ENCODE peak calls at places on chromosomes 1 and 21, in four cellular contexts. One of them, this sample, is unnamed.

GRCh38 chr1:30801826-30802198 is 44.2 kb upstream of the LAPTM5 start:
- DNase-seq in fibroblast of the aortic adventitia: peak
- DNase-seq in HFF-Myc: no peak
- DNase-seq in uterus: peak
- DNase-seq in this sample: peak

GRCh38 chr1:198657550-198658064 is 18.8 kb downstream of the PTPRC start:
- DNase-seq in fibroblast of the aortic adventitia: peak
- DNase-seq in HFF-Myc: peak
- DNase-seq in uterus: no peak
- DNase-seq in this sample: no peak

GRCh38 chr1:32040711-32041110 is 27.0 kb downstream of the KHDRBS1 start:
- DNase-seq in fibroblast of the aortic adventitia: no peak
- DNase-seq in HFF-Myc: no peak
- DNase-seq in uterus: no peak
- DNase-seq in this sample: no peak

GRCh38 chr1:37793773-37794371 is at the start of gene MANEAL:
- DNase-seq in fibroblast of the aortic adventitia: peak
- DNase-seq in HFF-Myc: no peak
- DNase-seq in uterus: no peak
- DNase-seq in this sample: peak

GRCh38 chr1:54812801-54813478 is 11.8 kb upstream of the TTC22 start:
- DNase-seq in fibroblast of the aortic adventitia: no peak
- DNase-seq in HFF-Myc: no peak
- DNase-seq in uterus: no peak
- DNase-seq in this sample: no peak

GRCh38 chr1:184050631-184051030 is 899 bp upstream of the TSEN15 start:
- DNase-seq in fibroblast of the aortic adventitia: peak
- DNase-seq in HFF-Myc: no peak
- DNase-seq in uterus: no peak
- DNase-seq in this sample: no peak

GRCh38 chr1:203507227-203507626 is 13.3 kb downstream of the OPTC start:
- DNase-seq in fibroblast of the aortic adventitia: peak
- DNase-seq in HFF-Myc: no peak
- DNase-seq in uterus: peak
- DNase-seq in this sample: no peak

GRCh38 chr21:27152996-27153395 is 186.1 kb upstream of the ADAMTS5 start:
- DNase-seq in fibroblast of the aortic adventitia: no peak
- DNase-seq in HFF-Myc: no peak
- DNase-seq in uterus: no peak
- DNase-seq in this sample: no peak

GRCh38 chr1:117572546-117572945 is 33.3 kb upstream of the TENT5C start:
- DNase-seq in fibroblast of the aortic adventitia: no peak
- DNase-seq in HFF-Myc: no peak
- DNase-seq in uterus: peak
- DNase-seq in this sample: no peak

GRCh38 chr1:233097546-233098254 is 147.3 kb downstream of the NTPCR start:
- DNase-seq in fibroblast of the aortic adventitia: peak
- DNase-seq in HFF-Myc: no peak
- DNase-seq in uterus: no peak
- DNase-seq in this sample: no peak

GRCh38 chr21:38086580-38086979 is 170.2 kb upstream of the KCNJ15 start:
- DNase-seq in fibroblast of the aortic adventitia: no peak
- DNase-seq in HFF-Myc: no peak
- DNase-seq in uterus: no peak
- DNase-seq in this sample: no peak

GRCh38 chr1:155320661-155321576 is at the start of gene RUSC1:
- DNase-seq in fibroblast of the aortic adventitia: peak
- DNase-seq in HFF-Myc: no peak
- DNase-seq in uterus: peak
- DNase-seq in this sample: peak

GRCh38 chr1:10671551-10672375 is 124.7 kb downstream of the CASZ1 start:
- DNase-seq in fibroblast of the aortic adventitia: no peak
- DNase-seq in HFF-Myc: no peak
- DNase-seq in uterus: no peak
- DNase-seq in this sample: no peak

GRCh38 chr1:161779393-161779792 is 13.3 kb downstream of the ATF6 start:
- DNase-seq in fibroblast of the aortic adventitia: no peak
- DNase-seq in HFF-Myc: no peak
- DNase-seq in uterus: no peak
- DNase-seq in this sample: no peak

GRCh38 chr21:46142581-46143473 is 12.6 kb downstream of the FTCD start:
- DNase-seq in fibroblast of the aortic adventitia: no peak
- DNase-seq in HFF-Myc: no peak
- DNase-seq in uterus: peak
- DNase-seq in this sample: peak

GRCh38 chr1:9331558-9332346 is 39.1 kb downstream of the SPSB1 start:
- DNase-seq in fibroblast of the aortic adventitia: no peak
- DNase-seq in HFF-Myc: no peak
- DNase-seq in uterus: no peak
- DNase-seq in this sample: no peak

GRCh38 chr1:210618379-210618778 is 289.7 kb downstream of the HHAT start:
- DNase-seq in fibroblast of the aortic adventitia: no peak
- DNase-seq in HFF-Myc: no peak
- DNase-seq in uterus: no peak
- DNase-seq in this sample: no peak

GRCh38 chr21:42747267-42747701 is 93.9 kb downstream of the PDE9A start:
- DNase-seq in fibroblast of the aortic adventitia: no peak
- DNase-seq in HFF-Myc: no peak
- DNase-seq in uterus: no peak
- DNase-seq in this sample: no peak

GRCh38 chr21:37363936-37364335 is 2.6 kb upstream of the DYRK1A start:
- DNase-seq in fibroblast of the aortic adventitia: no peak
- DNase-seq in HFF-Myc: no peak
- DNase-seq in uterus: no peak
- DNase-seq in this sample: no peak

GRCh38 chr21:46667191-46667734 is 31.8 kb downstream of the PRMT2 start:
- DNase-seq in fibroblast of the aortic adventitia: peak
- DNase-seq in HFF-Myc: no peak
- DNase-seq in uterus: no peak
- DNase-seq in this sample: peak

DNA sequence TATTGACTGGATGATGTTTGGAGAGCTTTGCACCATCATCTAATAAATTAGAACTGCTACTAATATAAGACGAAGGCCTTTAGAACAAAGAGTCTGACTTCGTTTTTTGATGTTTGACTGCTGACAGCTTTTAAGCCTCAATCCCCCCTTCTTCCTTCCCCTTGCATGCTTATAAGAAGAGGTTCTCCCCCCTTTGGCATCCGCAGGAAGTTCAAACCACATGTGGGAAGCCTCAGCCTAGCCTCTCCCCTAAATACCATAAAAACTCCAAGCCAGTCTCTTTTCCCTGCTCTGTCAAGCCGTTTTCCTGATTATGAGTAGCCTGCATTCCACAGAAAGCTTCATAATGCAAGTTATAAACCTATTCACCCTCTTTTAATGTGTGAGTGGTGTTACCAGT is 717.3 kb downstream of the RWDD3 start:
- DNase-seq in fibroblast of the aortic adventitia: no peak
- DNase-seq in HFF-Myc: no peak
- DNase-seq in uterus: no peak
- DNase-seq in this sample: no peak
- H3K4me3 ChIP-seq in fibroblast of the aortic adventitia: no peak
- H3K4me3 ChIP-seq in HFF-Myc: no peak
- H3K4me3 ChIP-seq in uterus: no peak
- H3K4me3 ChIP-seq in this sample: no peak

GRCh38 chr1:47211796-47212269 is 20.2 kb downstream of the TAL1 start:
- DNase-seq in fibroblast of the aortic adventitia: no peak
- DNase-seq in HFF-Myc: no peak
- DNase-seq in uterus: no peak
- DNase-seq in this sample: no peak
- H3K4me3 ChIP-seq in fibroblast of the aortic adventitia: no peak
- H3K4me3 ChIP-seq in HFF-Myc: no peak
- H3K4me3 ChIP-seq in uterus: no peak
- H3K4me3 ChIP-seq in this sample: no peak

GRCh38 chr21:45033791-45034555 is 40.4 kb upstream of the ADARB1 start:
- DNase-seq in fibroblast of the aortic adventitia: peak
- DNase-seq in HFF-Myc: no peak
- DNase-seq in uterus: peak
- DNase-seq in this sample: peak
- H3K4me3 ChIP-seq in fibroblast of the aortic adventitia: peak
- H3K4me3 ChIP-seq in HFF-Myc: no peak
- H3K4me3 ChIP-seq in uterus: no peak
- H3K4me3 ChIP-seq in this sample: no peak

GRCh38 chr1:147225193-147225730 is at the start of gene FMO5:
- DNase-seq in fibroblast of the aortic adventitia: peak
- DNase-seq in HFF-Myc: peak
- DNase-seq in uterus: peak
- DNase-seq in this sample: no peak

GRCh38 chr1:147223740-147224615 is 1.2 kb downstream of the FMO5 start:
- DNase-seq in fibroblast of the aortic adventitia: no peak
- DNase-seq in HFF-Myc: no peak
- DNase-seq in uterus: no peak
- DNase-seq in this sample: no peak
- H3K4me3 ChIP-seq in fibroblast of the aortic adventitia: no peak
- H3K4me3 ChIP-seq in HFF-Myc: no peak
- H3K4me3 ChIP-seq in uterus: no peak
- H3K4me3 ChIP-seq in this sample: no peak

GRCh38 chr1:247562169-247562568 is 13.2 kb downstream of the GCSAML start:
- DNase-seq in fibroblast of the aortic adventitia: no peak
- DNase-seq in HFF-Myc: no peak
- DNase-seq in uterus: no peak
- DNase-seq in this sample: no peak
- H3K4me3 ChIP-seq in fibroblast of the aortic adventitia: no peak
- H3K4me3 ChIP-seq in HFF-Myc: no peak
- H3K4me3 ChIP-seq in uterus: no peak
- H3K4me3 ChIP-seq in this sample: no peak

DNA sequence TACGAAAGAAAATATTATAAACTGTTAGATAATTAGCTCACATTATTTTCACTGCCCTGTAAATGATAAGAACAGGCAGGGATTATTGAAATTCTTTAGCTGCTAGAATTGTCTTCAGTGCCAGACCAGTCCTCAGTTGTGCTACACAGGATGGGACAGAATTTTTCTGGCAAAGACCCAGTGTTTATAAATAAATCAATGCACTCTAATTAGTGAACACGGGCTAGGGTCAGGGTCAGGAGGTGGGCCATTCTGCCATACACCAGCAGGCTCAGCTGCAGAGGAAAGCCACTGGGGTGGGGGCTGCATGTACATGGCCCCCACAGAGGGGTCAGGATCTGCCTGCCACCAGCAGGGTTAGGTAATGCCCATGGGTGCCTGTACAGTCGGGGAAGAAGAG is 6.4 kb downstream of the BCAR3 start:
- DNase-seq in fibroblast of the aortic adventitia: no peak
- DNase-seq in HFF-Myc: no peak
- DNase-seq in uterus: no peak
- DNase-seq in this sample: no peak
- H3K4me3 ChIP-seq in fibroblast of the aortic adventitia: no peak
- H3K4me3 ChIP-seq in HFF-Myc: no peak
- H3K4me3 ChIP-seq in uterus: no peak
- H3K4me3 ChIP-seq in this sample: no peak

GRCh38 chr1:236160540-236161127 is 18.3 kb downstream of the GPR137B start:
- DNase-seq in fibroblast of the aortic adventitia: no peak
- DNase-seq in HFF-Myc: no peak
- DNase-seq in uterus: no peak
- DNase-seq in this sample: no peak
- H3K4me3 ChIP-seq in fibroblast of the aortic adventitia: no peak
- H3K4me3 ChIP-seq in HFF-Myc: no peak
- H3K4me3 ChIP-seq in uterus: no peak
- H3K4me3 ChIP-seq in this sample: no peak

DNA sequence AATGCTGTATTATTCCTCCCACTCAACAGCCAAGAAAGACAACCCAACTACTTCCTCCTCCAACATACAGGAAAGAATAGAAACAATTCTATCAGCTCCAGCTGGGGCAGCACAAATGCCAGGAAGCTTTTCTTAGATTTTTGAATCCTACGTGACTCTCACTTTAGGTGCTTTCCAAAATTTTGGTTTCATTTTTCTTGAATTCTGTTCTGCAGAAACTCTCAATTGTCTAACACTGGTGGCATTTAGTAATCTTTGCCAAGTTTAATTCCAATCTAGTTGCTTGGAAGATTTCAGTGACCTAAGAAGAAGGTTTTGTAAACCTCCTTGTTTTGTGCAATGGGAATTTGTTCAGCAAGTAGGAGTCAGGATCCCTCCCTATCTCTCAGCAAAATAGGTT is 37.1 kb upstream of the DOCK7 start:
- DNase-seq in fibroblast of the aortic adventitia: peak
- DNase-seq in HFF-Myc: no peak
- DNase-seq in uterus: no peak
- DNase-seq in this sample: no peak
- H3K4me3 ChIP-seq in fibroblast of the aortic adventitia: no peak
- H3K4me3 ChIP-seq in HFF-Myc: no peak
- H3K4me3 ChIP-seq in uterus: no peak
- H3K4me3 ChIP-seq in this sample: no peak

This sample was measured in BE2C.